ENCODE peak calls at places on chromosomes 12 and 14, in four cellular contexts. One of them, this sample, is unnamed.

GRCh38 chr12:48350249-48351021 is at the start of gene ZNF641:
- DNase-seq in hippocampal formation: peak
- DNase-seq in activated T-cell treated with anti-CD3 and anti-CD28 coated beads for 48 hours: peak
- DNase-seq in KBM-7: peak
- DNase-seq in this sample: peak

GRCh38 chr12:29376118-29376517 is 4.9 kb downstream of the ERGIC2 start:
- DNase-seq in KBM-7: no peak
- DNase-seq in activated T-cell treated with anti-CD3 and anti-CD28 coated beads for 48 hours: no peak
- DNase-seq in hippocampal formation: no peak
- DNase-seq in this sample: no peak

GRCh38 chr12:7032990-7033389 is 14.7 kb upstream of the LPCAT3 start:
- DNase-seq in activated T-cell treated with anti-CD3 and anti-CD28 coated beads for 48 hours: no peak
- DNase-seq in hippocampal formation: no peak
- DNase-seq in KBM-7: no peak
- DNase-seq in this sample: no peak

GRCh38 chr12:46360370-46360769 is 12.2 kb downstream of the SLC38A2 start:
- DNase-seq in KBM-7: no peak
- DNase-seq in activated T-cell treated with anti-CD3 and anti-CD28 coated beads for 48 hours: no peak
- DNase-seq in hippocampal formation: no peak
- DNase-seq in this sample: no peak

GRCh38 chr12:1591543-1591942 is 2.8 kb downstream of the FBXL14 start:
- DNase-seq in activated T-cell treated with anti-CD3 and anti-CD28 coated beads for 48 hours: no peak
- DNase-seq in KBM-7: no peak
- DNase-seq in hippocampal formation: no peak
- DNase-seq in this sample: no peak

GRCh38 chr12:42473130-42473529 is 116.4 kb downstream of the PRICKLE1 start:
- DNase-seq in hippocampal formation: no peak
- DNase-seq in KBM-7: no peak
- DNase-seq in activated T-cell treated with anti-CD3 and anti-CD28 coated beads for 48 hours: no peak
- DNase-seq in this sample: no peak

GRCh38 chr14:90649096-90649495 is 167.1 kb downstream of the TTC7B start:
- DNase-seq in KBM-7: no peak
- DNase-seq in activated T-cell treated with anti-CD3 and anti-CD28 coated beads for 48 hours: no peak
- DNase-seq in hippocampal formation: no peak
- DNase-seq in this sample: no peak

GRCh38 chr12:62481843-62482540 is 15.4 kb downstream of the MON2 start:
- DNase-seq in activated T-cell treated with anti-CD3 and anti-CD28 coated beads for 48 hours: no peak
- DNase-seq in hippocampal formation: peak
- DNase-seq in KBM-7: no peak
- DNase-seq in this sample: no peak

GRCh38 chr12:107032266-107032665 is 45.3 kb upstream of the MTERF2 start:
- DNase-seq in hippocampal formation: no peak
- DNase-seq in activated T-cell treated with anti-CD3 and anti-CD28 coated beads for 48 hours: no peak
- DNase-seq in KBM-7: no peak
- DNase-seq in this sample: no peak

GRCh38 chr12:19945559-19946485 is 422.5 kb upstream of the PDE3A start:
- DNase-seq in KBM-7: no peak
- DNase-seq in activated T-cell treated with anti-CD3 and anti-CD28 coated beads for 48 hours: no peak
- DNase-seq in hippocampal formation: no peak
- DNase-seq in this sample: no peak

GRCh38 chr12:57836442-57837375 is 9.8 kb downstream of the CTDSP2 start:
- DNase-seq in activated T-cell treated with anti-CD3 and anti-CD28 coated beads for 48 hours: peak
- DNase-seq in hippocampal formation: no peak
- DNase-seq in KBM-7: peak
- DNase-seq in this sample: peak

GRCh38 chr12:5348057-5348456 is 83.9 kb upstream of the NTF3 start:
- DNase-seq in activated T-cell treated with anti-CD3 and anti-CD28 coated beads for 48 hours: no peak
- DNase-seq in hippocampal formation: no peak
- DNase-seq in KBM-7: no peak
- DNase-seq in this sample: no peak

GRCh38 chr14:100554082-100554677 is 33.0 kb downstream of the BEGAIN start:
- DNase-seq in hippocampal formation: no peak
- DNase-seq in activated T-cell treated with anti-CD3 and anti-CD28 coated beads for 48 hours: no peak
- DNase-seq in KBM-7: peak
- DNase-seq in this sample: no peak

GRCh38 chr14:55851301-55851700 is 266.9 kb upstream of the PELI2 start:
- DNase-seq in hippocampal formation: peak
- DNase-seq in activated T-cell treated with anti-CD3 and anti-CD28 coated beads for 48 hours: no peak
- DNase-seq in KBM-7: no peak
- DNase-seq in this sample: no peak

GRCh38 chr12:67827820-67828383 is 161.3 kb upstream of the IFNG-AS1 start:
- DNase-seq in activated T-cell treated with anti-CD3 and anti-CD28 coated beads for 48 hours: peak
- DNase-seq in hippocampal formation: peak
- DNase-seq in KBM-7: no peak
- DNase-seq in this sample: peak

GRCh38 chr12:112947761-112948160 is 9.5 kb downstream of the OAS3 start:
- DNase-seq in activated T-cell treated with anti-CD3 and anti-CD28 coated beads for 48 hours: no peak
- DNase-seq in KBM-7: no peak
- DNase-seq in hippocampal formation: no peak
- DNase-seq in this sample: no peak

GRCh38 chr12:115008951-115009350 is 325.0 kb upstream of the TBX3 start:
- DNase-seq in hippocampal formation: no peak
- DNase-seq in activated T-cell treated with anti-CD3 and anti-CD28 coated beads for 48 hours: no peak
- DNase-seq in KBM-7: no peak
- DNase-seq in this sample: no peak

GRCh38 chr12:15977999-15978398 is 66.9 kb downstream of the DERA start:
- DNase-seq in activated T-cell treated with anti-CD3 and anti-CD28 coated beads for 48 hours: no peak
- DNase-seq in hippocampal formation: no peak
- DNase-seq in KBM-7: no peak
- DNase-seq in this sample: no peak

GRCh38 chr14:70698288-70698687 is 56.6 kb downstream of the TTC9 start:
- DNase-seq in activated T-cell treated with anti-CD3 and anti-CD28 coated beads for 48 hours: no peak
- DNase-seq in hippocampal formation: no peak
- DNase-seq in KBM-7: peak
- DNase-seq in this sample: no peak

GRCh38 chr12:82862069-82862841 is 175.5 kb downstream of the TMTC2 start:
- DNase-seq in hippocampal formation: no peak
- DNase-seq in KBM-7: peak
- DNase-seq in activated T-cell treated with anti-CD3 and anti-CD28 coated beads for 48 hours: no peak
- DNase-seq in this sample: no peak

GRCh38 chr12:43551271-43551970 is 582 bp downstream of the ADAMTS20 start:
- DNase-seq in KBM-7: no peak
- DNase-seq in activated T-cell treated with anti-CD3 and anti-CD28 coated beads for 48 hours: no peak
- DNase-seq in hippocampal formation: no peak
- DNase-seq in this sample: no peak

GRCh38 chr14:84036863-84037262 is 1493.1 kb upstream of the FLRT2 start:
- DNase-seq in hippocampal formation: no peak
- DNase-seq in activated T-cell treated with anti-CD3 and anti-CD28 coated beads for 48 hours: no peak
- DNase-seq in KBM-7: no peak
- DNase-seq in this sample: no peak

GRCh38 chr12:25236190-25236589 is 14.5 kb downstream of the KRAS start:
- DNase-seq in KBM-7: no peak
- DNase-seq in activated T-cell treated with anti-CD3 and anti-CD28 coated beads for 48 hours: no peak
- DNase-seq in hippocampal formation: no peak
- DNase-seq in this sample: no peak